ENCODE peak calls at places on chromosomes 6 and 20, in ten cellular contexts. One of them, this sample, is unnamed.

GRCh38 chr6:111041917-111042316 is 45.4 kb upstream of the SLC16A10 start:
- DNase-seq in stimulated activated CD4-positive, alpha-beta T cell treated with anti-CD3 and anti-CD28 coated beads, Interleukin-4, amount 100 ng/mL, for 48 hours: no peak
- DNase-seq in HT1080: no peak
- DNase-seq in glutamatergic neuron: no peak
- DNase-seq in mucosa of gallbladder: no peak
- DNase-seq in Peyer's patch: no peak
- DNase-seq in GM03348: no peak
- DNase-seq in skeletal muscle cell: no peak
- DNase-seq in foreskin fibroblast: no peak
- DNase-seq in AML-193: no peak
- DNase-seq in this sample: no peak

GRCh38 chr20:62174870-62175624 is 7.8 kb upstream of the MTG2 start:
- DNase-seq in stimulated activated CD4-positive, alpha-beta T cell treated with anti-CD3 and anti-CD28 coated beads, Interleukin-4, amount 100 ng/mL, for 48 hours: no peak
- DNase-seq in HT1080: no peak
- DNase-seq in glutamatergic neuron: no peak
- DNase-seq in mucosa of gallbladder: no peak
- DNase-seq in Peyer's patch: no peak
- DNase-seq in GM03348: no peak
- DNase-seq in skeletal muscle cell: no peak
- DNase-seq in foreskin fibroblast: no peak
- DNase-seq in AML-193: no peak
- DNase-seq in this sample: no peak

GRCh38 chr6:11270030-11271027 is 37.9 kb upstream of the NEDD9 start:
- DNase-seq in stimulated activated CD4-positive, alpha-beta T cell treated with anti-CD3 and anti-CD28 coated beads, Interleukin-4, amount 100 ng/mL, for 48 hours: no peak
- DNase-seq in HT1080: no peak
- DNase-seq in glutamatergic neuron: no peak
- DNase-seq in mucosa of gallbladder: no peak
- DNase-seq in Peyer's patch: no peak
- DNase-seq in GM03348: no peak
- DNase-seq in skeletal muscle cell: no peak
- DNase-seq in foreskin fibroblast: no peak
- DNase-seq in AML-193: no peak
- DNase-seq in this sample: no peak

GRCh38 chr20:41029150-41029872 is 689 bp downstream of the TOP1 start:
- DNase-seq in stimulated activated CD4-positive, alpha-beta T cell treated with anti-CD3 and anti-CD28 coated beads, Interleukin-4, amount 100 ng/mL, for 48 hours: no peak
- DNase-seq in HT1080: peak
- DNase-seq in glutamatergic neuron: peak
- DNase-seq in mucosa of gallbladder: no peak
- DNase-seq in Peyer's patch: no peak
- DNase-seq in GM03348: peak
- DNase-seq in skeletal muscle cell: no peak
- DNase-seq in foreskin fibroblast: no peak
- DNase-seq in AML-193: peak
- DNase-seq in this sample: peak

GRCh38 chr6:81487489-81487888 is 265.0 kb downstream of the TENT5A start:
- DNase-seq in stimulated activated CD4-positive, alpha-beta T cell treated with anti-CD3 and anti-CD28 coated beads, Interleukin-4, amount 100 ng/mL, for 48 hours: no peak
- DNase-seq in HT1080: no peak
- DNase-seq in glutamatergic neuron: peak
- DNase-seq in mucosa of gallbladder: peak
- DNase-seq in Peyer's patch: no peak
- DNase-seq in GM03348: peak
- DNase-seq in skeletal muscle cell: no peak
- DNase-seq in foreskin fibroblast: peak
- DNase-seq in AML-193: no peak
- DNase-seq in this sample: no peak

GRCh38 chr6:68572525-68572924 is 62.6 kb upstream of the ADGRB3 start:
- DNase-seq in stimulated activated CD4-positive, alpha-beta T cell treated with anti-CD3 and anti-CD28 coated beads, Interleukin-4, amount 100 ng/mL, for 48 hours: no peak
- DNase-seq in HT1080: peak
- DNase-seq in glutamatergic neuron: peak
- DNase-seq in mucosa of gallbladder: peak
- DNase-seq in Peyer's patch: no peak
- DNase-seq in GM03348: no peak
- DNase-seq in skeletal muscle cell: peak
- DNase-seq in foreskin fibroblast: peak
- DNase-seq in AML-193: peak
- DNase-seq in this sample: no peak

GRCh38 chr20:22578221-22579118 is 5.9 kb downstream of the FOXA2 start:
- DNase-seq in stimulated activated CD4-positive, alpha-beta T cell treated with anti-CD3 and anti-CD28 coated beads, Interleukin-4, amount 100 ng/mL, for 48 hours: no peak
- DNase-seq in HT1080: no peak
- DNase-seq in glutamatergic neuron: no peak
- DNase-seq in mucosa of gallbladder: no peak
- DNase-seq in Peyer's patch: no peak
- DNase-seq in GM03348: no peak
- DNase-seq in skeletal muscle cell: no peak
- DNase-seq in foreskin fibroblast: no peak
- DNase-seq in AML-193: no peak
- DNase-seq in this sample: peak

GRCh38 chr6:151850479-151850878 is 43.0 kb downstream of the ESR1 start:
- DNase-seq in stimulated activated CD4-positive, alpha-beta T cell treated with anti-CD3 and anti-CD28 coated beads, Interleukin-4, amount 100 ng/mL, for 48 hours: no peak
- DNase-seq in HT1080: no peak
- DNase-seq in glutamatergic neuron: no peak
- DNase-seq in mucosa of gallbladder: no peak
- DNase-seq in Peyer's patch: no peak
- DNase-seq in GM03348: no peak
- DNase-seq in skeletal muscle cell: no peak
- DNase-seq in foreskin fibroblast: no peak
- DNase-seq in AML-193: no peak
- DNase-seq in this sample: no peak

GRCh38 chr6:167426074-167426473 is 101.2 kb downstream of the TTLL2 start:
- DNase-seq in stimulated activated CD4-positive, alpha-beta T cell treated with anti-CD3 and anti-CD28 coated beads, Interleukin-4, amount 100 ng/mL, for 48 hours: no peak
- DNase-seq in HT1080: no peak
- DNase-seq in glutamatergic neuron: no peak
- DNase-seq in mucosa of gallbladder: no peak
- DNase-seq in Peyer's patch: no peak
- DNase-seq in GM03348: no peak
- DNase-seq in skeletal muscle cell: no peak
- DNase-seq in foreskin fibroblast: no peak
- DNase-seq in AML-193: no peak
- DNase-seq in this sample: no peak

GRCh38 chr20:22453244-22454080 is 130.9 kb downstream of the FOXA2 start:
- DNase-seq in stimulated activated CD4-positive, alpha-beta T cell treated with anti-CD3 and anti-CD28 coated beads, Interleukin-4, amount 100 ng/mL, for 48 hours: no peak
- DNase-seq in HT1080: peak
- DNase-seq in glutamatergic neuron: no peak
- DNase-seq in mucosa of gallbladder: no peak
- DNase-seq in Peyer's patch: no peak
- DNase-seq in GM03348: peak
- DNase-seq in skeletal muscle cell: no peak
- DNase-seq in foreskin fibroblast: peak
- DNase-seq in AML-193: no peak
- DNase-seq in this sample: peak

GRCh38 chr6:46015119-46015968 is at the start of gene CLIC5:
- DNase-seq in stimulated activated CD4-positive, alpha-beta T cell treated with anti-CD3 and anti-CD28 coated beads, Interleukin-4, amount 100 ng/mL, for 48 hours: no peak
- DNase-seq in HT1080: no peak
- DNase-seq in glutamatergic neuron: peak
- DNase-seq in mucosa of gallbladder: peak
- DNase-seq in Peyer's patch: peak
- DNase-seq in GM03348: peak
- DNase-seq in skeletal muscle cell: no peak
- DNase-seq in foreskin fibroblast: peak
- DNase-seq in AML-193: no peak
- DNase-seq in this sample: peak

GRCh38 chr6:4545929-4546328 is 230.3 kb upstream of the CDYL start:
- DNase-seq in stimulated activated CD4-positive, alpha-beta T cell treated with anti-CD3 and anti-CD28 coated beads, Interleukin-4, amount 100 ng/mL, for 48 hours: no peak
- DNase-seq in HT1080: no peak
- DNase-seq in glutamatergic neuron: no peak
- DNase-seq in mucosa of gallbladder: no peak
- DNase-seq in Peyer's patch: no peak
- DNase-seq in GM03348: no peak
- DNase-seq in skeletal muscle cell: no peak
- DNase-seq in foreskin fibroblast: no peak
- DNase-seq in AML-193: no peak
- DNase-seq in this sample: no peak